ENCODE peak calls at places on chromosomes 3 and 15, in nine cellular contexts. W is ovary, V is breast epithelium, B is IMR-90, Q is PC-3, T is upper lobe of left lung, H is fibroblast of the aortic adventitia, A is activated B cell treated with CpG ODN at 0.5 μM for 24 hours, N is WTC11. M is an unnamed sample.

GRCh38 chr15:50107591-50108408 is 11.2 kb downstream of the ATP8B4 start:
- DNase-seq in W (no peak), V (no peak), B (no peak), Q (no peak), T (peak; percentile 70), H (no peak), A (no peak), N (no peak), M (no peak)

GRCh38 chr3:189100866-189101265 is 70.9 kb upstream of the TPRG1 start:
- DNase-seq in W (no peak), V (peak; percentile 70), B (no peak), Q (no peak), T (no peak), H (no peak), A (no peak), N (no peak), M (no peak)

GRCh38 chr15:96041982-96042733 is 288.3 kb upstream of the NR2F2 start:
- DNase-seq in W (no peak), V (no peak), B (no peak), Q (no peak), T (no peak), H (no peak), A (no peak), N (no peak), M (no peak)

GRCh38 chr15:59242649-59243048 is 36.0 kb downstream of the LDHAL6B start:
- DNase-seq in W (no peak), V (no peak), B (no peak), Q (peak; percentile 27), T (no peak), H (no peak), A (no peak), N (no peak), M (no peak)

GRCh38 chr3:152268501-152269422 is at the start of gene MBNL1:
- DNase-seq in W (peak; percentile 81), V (peak; percentile 79), B (peak; percentile 70), Q (peak; percentile 79), T (peak; percentile 92), H (peak; percentile 75), A (peak; percentile 79), N (peak; percentile 74), M (peak; percentile 80)

GRCh38 chr3:149319750-149320149 is 13.7 kb downstream of the TM4SF18 start:
- DNase-seq in W (no peak), V (no peak), B (no peak), Q (no peak), T (no peak), H (no peak), A (no peak), N (no peak), M (no peak)

GRCh38 chr3:13536832-13537231 is 12.1 kb upstream of the FBLN2 start:
- DNase-seq in W (no peak), V (no peak), B (no peak), Q (peak; percentile 52), T (no peak), H (no peak), A (no peak), N (no peak), M (no peak)

GRCh38 chr3:69787436-69788168 is 48.3 kb downstream of the MITF start:
- DNase-seq in W (no peak), V (no peak), B (peak; percentile 83), Q (peak; percentile 55), T (no peak), H (peak; percentile 82), A (no peak), N (no peak), M (no peak)

GRCh38 chr15:92326236-92326635 is 67.4 kb upstream of the ST8SIA2 start:
- DNase-seq in W (no peak), V (no peak), B (no peak), Q (no peak), T (no peak), H (no peak), A (no peak), N (no peak), M (no peak)

GRCh38 chr15:51775967-51776816 is 24.8 kb downstream of the TMOD2 start:
- DNase-seq in W (peak; percentile 38), V (no peak), B (peak; percentile 55), Q (peak; percentile 64), T (peak; percentile 42), H (peak; percentile 57), A (no peak), N (peak; percentile 73), M (peak; percentile 27)

GRCh38 chr3:145767909-145768308 is 393.1 kb downstream of the PLOD2 start:
- DNase-seq in W (no peak), V (no peak), B (no peak), Q (peak; percentile 23), T (no peak), H (peak; percentile 22), A (no peak), N (no peak), M (no peak)

GRCh38 chr15:73345658-73346057 is 23.1 kb downstream of the HCN4 start:
- DNase-seq in W (no peak), V (no peak), B (no peak), Q (no peak), T (no peak), H (no peak), A (no peak), N (no peak), M (no peak)

GRCh38 chr3:184645304-184645703 is 66.6 kb downstream of the MAGEF1 start:
- DNase-seq in W (no peak), V (no peak), B (peak; percentile 20), Q (no peak), T (peak; percentile 74), H (no peak), A (no peak), N (no peak), M (no peak)

GRCh38 chr3:172913911-172914730 is 163.6 kb downstream of the ECT2 start:
- DNase-seq in W (no peak), V (no peak), B (no peak), Q (no peak), T (no peak), H (no peak), A (no peak), N (no peak), M (no peak)

GRCh38 chr15:42279234-42279723 is 6.0 kb upstream of the TMEM87A start:
- DNase-seq in W (no peak), V (no peak), B (no peak), Q (no peak), T (no peak), H (no peak), A (no peak), N (no peak), M (no peak)

GRCh38 chr3:331881-332280 is 135.3 kb downstream of the CHL1 start:
- DNase-seq in W (no peak), V (no peak), B (peak; percentile 81), Q (no peak), T (no peak), H (no peak), A (no peak), N (no peak), M (no peak)

GRCh38 chr15:32688151-32688639 is 29.6 kb upstream of the GREM1 start:
- DNase-seq in W (no peak), V (no peak), B (peak; percentile 41), Q (peak; percentile 92), T (peak; percentile 29), H (no peak), A (no peak), N (no peak), M (no peak)

GRCh38 chr3:188821998-188822397 is 349.8 kb upstream of the TPRG1 start:
- DNase-seq in W (no peak), V (no peak), B (no peak), Q (no peak), T (no peak), H (no peak), A (no peak), N (no peak), M (no peak)

GRCh38 chr3:123338620-123339061 is 110.2 kb downstream of the ADCY5 start:
- DNase-seq in W (peak; percentile 25), V (no peak), B (no peak), Q (no peak), T (no peak), H (no peak), A (no peak), N (no peak), M (no peak)

GRCh38 chr3:114741066-114741465 is 406.0 kb downstream of the ZBTB20 start:
- DNase-seq in W (no peak), V (no peak), B (peak; percentile 26), Q (no peak), T (no peak), H (peak; percentile 37), A (no peak), N (no peak), M (no peak)

GRCh38 chr3:27673701-27674100 is 48.4 kb downstream of the EOMES start:
- DNase-seq in W (no peak), V (no peak), B (no peak), Q (no peak), T (no peak), H (no peak), A (no peak), N (no peak), M (no peak)

GRCh38 chr15:66459818-66460615 is 37.5 kb downstream of the SNAPC5 start:
- DNase-seq in W (no peak), V (no peak), B (peak; percentile 77), Q (peak; percentile 57), T (no peak), H (no peak), A (no peak), N (no peak), M (peak; percentile 66)

GRCh38 chr3:136250862-136251460 is 821 bp downstream of the PCCB start:
- DNase-seq in W (peak; percentile 76), V (peak; percentile 37), B (peak; percentile 47), Q (peak; percentile 9), T (peak; percentile 82), H (peak; percentile 71), A (peak; percentile 27), N (peak; percentile 20), M (peak; percentile 74)
- TF ChIP-seq CTCF in W (no peak), V (no peak), B (peak; percentile 24), Q (peak; percentile 11), T (no peak), H (peak; percentile 40), A (no peak), N (no peak), M (no peak)

GRCh38 chr15:85579957-85580694 is 199.7 kb downstream of the AKAP13 start:
- DNase-seq in W (no peak), V (no peak), B (no peak), Q (no peak), T (peak; percentile 35), H (peak; percentile 82), A (no peak), N (no peak), M (no peak)
- TF ChIP-seq CTCF in W (no peak), V (no peak), B (no peak), Q (peak; percentile 21), T (no peak), H (no peak), A (no peak), N (no peak), M (no peak)

DNA sequence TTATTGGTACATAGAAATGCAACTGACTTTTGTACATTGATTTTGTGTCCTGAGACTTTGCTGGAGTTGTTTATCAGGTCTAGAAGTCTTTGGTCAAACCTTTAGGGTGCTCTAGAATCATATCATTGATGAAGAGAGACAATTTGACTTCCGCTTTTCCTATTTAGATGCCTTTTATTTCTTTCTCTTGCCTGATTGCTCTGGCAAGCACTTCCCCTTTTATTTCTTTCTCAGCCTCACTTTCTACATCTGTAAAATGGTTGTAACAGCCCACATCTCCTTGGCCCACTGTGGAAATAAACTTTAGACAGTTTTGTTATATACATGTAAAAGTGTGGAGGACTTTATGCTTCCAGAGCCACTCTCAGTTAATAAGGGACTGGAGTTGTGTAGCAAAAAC is 14.0 kb downstream of the PLA1A start:
- DNase-seq in W (no peak), V (no peak), B (no peak), Q (no peak), T (no peak), H (no peak), A (no peak), N (no peak), M (no peak)
- TF ChIP-seq CTCF in W (no peak), V (no peak), B (no peak), Q (no peak), T (no peak), H (no peak), A (no peak), N (no peak), M (no peak)

GRCh38 chr3:107822308-107822707 is 268.5 kb downstream of the CD47 start:
- DNase-seq in W (no peak), V (no peak), B (no peak), Q (no peak), T (no peak), H (no peak), A (no peak), N (no peak), M (no peak)
- TF ChIP-seq CTCF in W (no peak), V (no peak), B (no peak), Q (no peak), T (no peak), H (no peak), A (no peak), N (no peak), M (no peak)